ENCODE peak calls at places on chromosome 7, in six cellular contexts. B is LoVo; F is transverse colon; J is NCI-H345; U is nephron progenitor cell; S is stimulated activated naive B cell treated with anti-CD40 and anti-IgM and Interleukin-4, amounts not matched to agents 10 μg/mL and 1 μg/mL and 100 μg/mL, for 72 hours. T is an unnamed sample.

GRCh38 chr7:25196132-25196896 is 32.0 kb downstream of the NPVF start:
- DNase-seq in J (no peak), B (peak; percentile 63), F (peak; percentile 38), U (no peak), S (no peak), T (no peak)

GRCh38 chr7:41705109-41705871 is 2.4 kb upstream of the INHBA start:
- DNase-seq in B (peak; percentile 93), F (peak; percentile 90), U (peak; percentile 86), J (peak; percentile 22), S (peak; percentile 75), T (peak; percentile 13)

GRCh38 chr7:73341877-73342276 is 13.9 kb downstream of the FKBP6 start:
- DNase-seq in F (no peak), U (no peak), J (no peak), S (no peak), B (peak; percentile 40), T (no peak)

GRCh38 chr7:56092789-56093531 is at the start of gene PHKG1:
- DNase-seq in S (no peak), F (peak; percentile 67), J (peak; percentile 51), B (peak; percentile 20), U (no peak), T (peak; percentile 64)

GRCh38 chr7:115101199-115101598 is 179.3 kb downstream of the MDFIC start:
- DNase-seq in J (no peak), F (no peak), S (no peak), B (no peak), U (no peak), T (no peak)

GRCh38 chr7:33776791-33777190 is 128.5 kb upstream of the BMPER start:
- DNase-seq in U (no peak), J (no peak), F (no peak), S (no peak), B (no peak), T (no peak)

GRCh38 chr7:142711722-142712616 is 37.3 kb upstream of the PRSS1 start:
- DNase-seq in U (peak; percentile 4), F (no peak), B (peak; percentile 25), S (no peak), J (peak; percentile 49), T (peak; percentile 58)

GRCh38 chr7:158971214-158971613 is 114.9 kb downstream of the DYNC2I1 start:
- DNase-seq in F (no peak), S (no peak), U (no peak), B (no peak), J (no peak), T (no peak)

GRCh38 chr7:74027683-74028320 is at the start of gene ELN:
- DNase-seq in F (peak; percentile 63), U (no peak), J (no peak), S (no peak), B (no peak), T (no peak)

GRCh38 chr7:39507866-39508551 is 58.2 kb upstream of the YAE1 start:
- DNase-seq in S (peak; percentile 17), U (no peak), B (no peak), F (no peak), J (peak; percentile 69), T (no peak)

GRCh38 chr7:51666261-51666660 is 349.7 kb upstream of the COBL start:
- DNase-seq in B (no peak), J (no peak), F (no peak), U (no peak), S (no peak), T (no peak)

GRCh38 chr7:46145412-46145811 is 224.3 kb upstream of the IGFBP3 start:
- DNase-seq in U (no peak), F (no peak), B (peak; percentile 52), J (no peak), S (no peak), T (no peak)